ENCODE peak calls at places on chromosomes 7 and 10, in seven cellular contexts. R, S, M, A, Y, I and D are unnamed samples.
A peak's percentile ranks its signal among the peaks of the same experiment; 100 is the strongest.

GRCh38 chr10:22620929-22621328 is 93.4 kb downstream of the PIP4K2A start:
- DNase-seq in R (no peak), S (no peak), M (no peak), A (no peak), Y (no peak), I (no peak), D (no peak)

GRCh38 chr10:124622158-124622557 is 122.0 kb downstream of the FAM53B start:
- DNase-seq in R (no peak), S (no peak), M (no peak), A (no peak), Y (no peak), I (no peak), D (no peak)

GRCh38 chr7:46321556-46322205 is 400.6 kb upstream of the IGFBP3 start:
- DNase-seq in R (no peak), S (no peak), M (no peak), A (no peak), Y (no peak), I (no peak), D (no peak)

GRCh38 chr7:102077081-102077480 is 209.6 kb upstream of the SH2B2 start:
- DNase-seq in R (no peak), S (no peak), M (no peak), A (peak; percentile 65), Y (no peak), I (no peak), D (no peak)

GRCh38 chr7:92705831-92706230 is 115.6 kb upstream of the FAM133B start:
- DNase-seq in R (no peak), S (no peak), M (no peak), A (no peak), Y (no peak), I (no peak), D (no peak)

GRCh38 chr10:101467286-101467770 is 113.4 kb downstream of the BTRC start:
- DNase-seq in R (no peak), S (no peak), M (no peak), A (no peak), Y (no peak), I (peak; percentile 69), D (peak; percentile 56)

GRCh38 chr10:73935895-73936294 is 25.0 kb downstream of the PLAU start:
- DNase-seq in R (no peak), S (no peak), M (no peak), A (no peak), Y (no peak), I (no peak), D (no peak)

GRCh38 chr7:117907058-117907633 is 33.9 kb upstream of the CTTNBP2 start:
- DNase-seq in R (no peak), S (no peak), M (no peak), A (no peak), Y (no peak), I (no peak), D (no peak)

GRCh38 chr10:934746-935406 is 3.4 kb upstream of the LARP4B start:
- DNase-seq in R (no peak), S (no peak), M (no peak), A (peak; percentile 75), Y (no peak), I (no peak), D (no peak)

GRCh38 chr7:106313966-106314365 is 29.2 kb upstream of the NAMPT start:
- DNase-seq in R (no peak), S (no peak), M (no peak), A (no peak), Y (no peak), I (no peak), D (no peak)

GRCh38 chr10:46523881-46524470 is 32.5 kb downstream of the GPRIN2 start:
- DNase-seq in R (no peak), S (peak; percentile 76), M (peak; percentile 66), A (peak; percentile 84), Y (peak; percentile 28), I (peak; percentile 95), D (no peak)

GRCh38 chr7:55469271-55469681 is 103.0 kb downstream of the VOPP1 start:
- DNase-seq in R (no peak), S (no peak), M (no peak), A (peak; percentile 29), Y (no peak), I (no peak), D (no peak)

GRCh38 chr10:77702166-77702565 is 64.6 kb upstream of the KCNMA1 start:
- DNase-seq in R (no peak), S (no peak), M (no peak), A (peak; percentile 23), Y (no peak), I (no peak), D (no peak)

GRCh38 chr10:32333849-32334248 is 13.1 kb downstream of the EPC1 start:
- DNase-seq in R (no peak), S (no peak), M (no peak), A (no peak), Y (no peak), I (no peak), D (no peak)

GRCh38 chr10:4926400-4926799 is 36.8 kb upstream of the AKR1C1 start:
- DNase-seq in R (no peak), S (no peak), M (no peak), A (no peak), Y (no peak), I (no peak), D (no peak)

GRCh38 chr10:4937346-4937745 is 25.9 kb upstream of the AKR1C1 start:
- DNase-seq in R (no peak), S (no peak), M (no peak), A (no peak), Y (no peak), I (no peak), D (no peak)

GRCh38 chr10:4934391-4934987 is 28.7 kb upstream of the AKR1C1 start:
- DNase-seq in R (no peak), S (no peak), M (no peak), A (no peak), Y (peak; percentile 52), I (no peak), D (no peak)

DNA sequence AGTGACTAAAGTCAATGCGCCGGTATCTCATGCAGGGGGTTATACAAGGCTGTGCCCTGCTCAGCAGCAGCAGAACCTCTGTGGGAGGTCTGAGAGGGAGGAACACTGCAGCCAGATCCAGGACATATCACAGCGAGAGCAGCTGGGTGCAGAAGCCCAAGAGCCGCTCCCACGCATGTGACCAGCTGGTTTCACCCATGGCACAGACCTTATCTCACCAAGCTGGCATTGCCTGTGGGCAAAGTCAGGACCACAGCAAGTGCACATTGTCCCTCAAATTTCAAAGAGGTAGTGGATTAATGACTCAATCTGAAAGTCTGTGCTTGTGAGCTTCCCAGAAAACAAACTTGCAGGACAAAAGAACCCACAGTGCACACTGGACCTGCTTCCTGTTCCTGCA is 31.6 kb upstream of the AKR1C1 start:
- DNase-seq in R (peak; percentile 84), S (peak; percentile 34), M (no peak), A (no peak), Y (peak; percentile 87), I (no peak), D (peak; percentile 81)
- TF ChIP-seq POLR2A in R (peak; percentile 46), S (no peak), M (no peak), A (no peak), Y (no peak), I (no peak), D (peak; percentile 28)

DNA sequence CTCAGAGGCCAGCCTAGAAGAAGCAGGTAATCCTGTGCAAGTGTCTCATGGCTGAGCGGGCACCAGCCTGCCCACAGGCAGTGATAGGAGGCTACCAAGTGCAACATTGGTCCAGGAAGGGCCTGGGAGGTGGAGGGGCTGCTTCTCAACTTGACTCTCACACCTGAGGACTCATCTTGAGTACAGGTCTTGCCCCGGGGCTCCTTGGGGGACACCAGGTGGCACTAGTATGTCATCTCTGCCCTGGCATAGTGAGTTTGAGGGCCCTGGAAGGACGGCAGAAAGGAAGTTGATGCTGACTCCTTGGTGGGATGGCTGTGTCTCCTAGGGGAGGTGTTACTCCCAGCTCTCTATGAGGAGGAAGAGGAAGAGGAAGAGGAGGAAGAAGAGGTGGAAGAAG is 2.3 kb downstream of the CCDC136 start:
- DNase-seq in R (no peak), S (no peak), M (no peak), A (no peak), Y (no peak), I (no peak), D (no peak)
- TF ChIP-seq CTCF in R (no peak), S (no peak), M (no peak), A (no peak), Y (no peak), I (peak; percentile 18), D (no peak)

GRCh38 chr7:40263752-40264390 is 129.1 kb downstream of the SUGCT start:
- DNase-seq in R (no peak), S (no peak), M (no peak), A (no peak), Y (no peak), I (no peak), D (no peak)

GRCh38 chr7:40267583-40267982 is 132.8 kb downstream of the SUGCT start:
- DNase-seq in R (no peak), S (no peak), M (no peak), A (no peak), Y (no peak), I (no peak), D (no peak)

DNA sequence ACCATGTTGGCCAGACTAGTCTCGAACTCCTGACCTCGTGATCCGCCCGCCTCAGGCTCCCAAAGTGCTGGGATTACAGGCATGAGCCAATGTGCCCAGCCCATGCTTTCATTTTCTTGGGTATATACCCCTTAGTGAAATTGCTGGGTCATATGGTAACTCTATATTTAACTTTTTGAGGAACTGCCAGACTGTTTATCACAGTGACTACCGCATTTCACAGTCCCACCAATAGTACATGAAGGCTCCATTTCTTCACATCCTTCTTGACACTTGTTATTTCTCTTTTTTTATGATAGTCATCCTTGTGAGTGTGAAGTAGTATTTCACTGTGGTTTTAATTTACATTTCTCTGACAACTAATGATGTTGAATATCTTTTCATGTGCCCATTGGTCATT is 134.0 kb downstream of the SUGCT start:
- DNase-seq in R (no peak), S (no peak), M (no peak), A (no peak), Y (no peak), I (no peak), D (peak; percentile 23)
- TF ChIP-seq POLR2A in R (no peak), S (no peak), M (no peak), A (no peak), Y (no peak), I (no peak), D (no peak)

GRCh38 chr10:119362122-119362521 is 154.8 kb downstream of the GRK5 start:
- DNase-seq in R (no peak), S (no peak), M (no peak), A (no peak), Y (no peak), I (no peak), D (no peak)

GRCh38 chr10:119368581-119368980 is 161.2 kb downstream of the GRK5 start:
- DNase-seq in R (no peak), S (no peak), M (no peak), A (no peak), Y (no peak), I (no peak), D (no peak)

GRCh38 chr10:119365773-119366640 is 158.6 kb downstream of the GRK5 start:
- DNase-seq in R (no peak), S (no peak), M (peak; percentile 79), A (no peak), Y (no peak), I (no peak), D (no peak)

GRCh38 chr10:119367841-119368549 is 160.6 kb downstream of the GRK5 start:
- DNase-seq in R (no peak), S (no peak), M (no peak), A (no peak), Y (no peak), I (no peak), D (no peak)

GRCh38 chr10:119364941-119365340 is 157.6 kb downstream of the GRK5 start:
- DNase-seq in R (no peak), S (no peak), M (no peak), A (no peak), Y (no peak), I (no peak), D (peak; percentile 52)
- TF ChIP-seq CTCF in R (no peak), S (no peak), M (no peak), A (no peak), Y (no peak), I (no peak), D (peak; percentile 40)